ENCODE peak calls at places on chromosomes 12 and 14, in four cellular contexts. V is foreskin keratinocyte, X is H9, K is KG1. S is an unnamed sample.

GRCh38 chr14:104078031-104078455 is 7.5 kb upstream of the ASPG start:
- DNase-seq in V (peak), X (peak), K (peak), S (peak)

GRCh38 chr12:57927086-57927485 is 14.3 kb upstream of the ATP23 start:
- DNase-seq in V (no peak), X (no peak), K (no peak), S (no peak)

GRCh38 chr12:64086946-64087345 is 135.2 kb downstream of the KICS2 start:
- DNase-seq in V (no peak), X (no peak), K (no peak), S (no peak)

GRCh38 chr14:95891742-95892141 is 15.1 kb downstream of the TUNAR start:
- DNase-seq in V (peak), X (no peak), K (no peak), S (no peak)

GRCh38 chr12:113906411-113907200 is 59.5 kb downstream of the RBM19 start:
- DNase-seq in V (no peak), X (no peak), K (no peak), S (no peak)

GRCh38 chr14:50067723-50068495 is 48.5 kb downstream of the VCPKMT start:
- DNase-seq in V (peak), X (no peak), K (no peak), S (no peak)

GRCh38 chr12:81105687-81106086 is 27.8 kb downstream of the ACSS3 start:
- DNase-seq in V (no peak), X (no peak), K (no peak), S (no peak)

GRCh38 chr12:68264864-68265256 is 11.5 kb upstream of the IL22 start:
- DNase-seq in V (no peak), X (no peak), K (no peak), S (no peak)